ENCODE peak calls at places on chromosomes 5 and 9, in five cellular contexts. One of them, this sample, is unnamed.

GRCh38 chr5:113166285-113166684 is 189.7 kb downstream of the DCP2 start:
- DNase-seq in heart left ventricle: no peak
- DNase-seq in GM10248: no peak
- DNase-seq in right atrium auricular region: no peak
- DNase-seq in NB4: no peak
- DNase-seq in this sample: no peak

GRCh38 chr9:86893811-86894490 is 53.4 kb downstream of the GAS1 start:
- DNase-seq in heart left ventricle: no peak
- DNase-seq in GM10248: no peak
- DNase-seq in right atrium auricular region: no peak
- DNase-seq in NB4: no peak
- DNase-seq in this sample: no peak

GRCh38 chr5:125346316-125346715 is 599.9 kb upstream of the ZNF608 start:
- DNase-seq in heart left ventricle: no peak
- DNase-seq in GM10248: no peak
- DNase-seq in right atrium auricular region: no peak
- DNase-seq in NB4: no peak
- DNase-seq in this sample: no peak

GRCh38 chr5:67476531-67476930 is 279.9 kb upstream of the CD180 start:
- DNase-seq in heart left ventricle: no peak
- DNase-seq in GM10248: no peak
- DNase-seq in right atrium auricular region: no peak
- DNase-seq in NB4: no peak
- DNase-seq in this sample: no peak

GRCh38 chr5:179348833-179349232 is 3.6 kb upstream of the ADAMTS2 start:
- DNase-seq in heart left ventricle: no peak
- DNase-seq in GM10248: no peak
- DNase-seq in right atrium auricular region: no peak
- DNase-seq in NB4: peak
- DNase-seq in this sample: no peak

GRCh38 chr5:59569608-59570334 is 323.8 kb downstream of the PDE4D start:
- DNase-seq in heart left ventricle: no peak
- DNase-seq in GM10248: no peak
- DNase-seq in right atrium auricular region: no peak
- DNase-seq in NB4: no peak
- DNase-seq in this sample: no peak

GRCh38 chr9:129392093-129392541 is 214.1 kb upstream of the IER5L start:
- DNase-seq in heart left ventricle: no peak
- DNase-seq in GM10248: no peak
- DNase-seq in right atrium auricular region: no peak
- DNase-seq in NB4: no peak
- DNase-seq in this sample: peak

GRCh38 chr9:16425572-16425971 is 444.9 kb downstream of the BNC2 start:
- DNase-seq in heart left ventricle: no peak
- DNase-seq in GM10248: no peak
- DNase-seq in right atrium auricular region: no peak
- DNase-seq in NB4: no peak
- DNase-seq in this sample: no peak

GRCh38 chr9:131270171-131271015 is 5.9 kb downstream of the FAM78A start:
- DNase-seq in heart left ventricle: peak
- DNase-seq in GM10248: peak
- DNase-seq in right atrium auricular region: peak
- DNase-seq in NB4: peak
- DNase-seq in this sample: peak

GRCh38 chr9:95065224-95065623 is 252.3 kb downstream of the FANCC start:
- DNase-seq in heart left ventricle: no peak
- DNase-seq in GM10248: no peak
- DNase-seq in right atrium auricular region: no peak
- DNase-seq in NB4: no peak
- DNase-seq in this sample: no peak

GRCh38 chr5:133889271-133889905 is 79.0 kb downstream of the C5orf15 start:
- DNase-seq in heart left ventricle: no peak
- DNase-seq in GM10248: no peak
- DNase-seq in right atrium auricular region: no peak
- DNase-seq in NB4: no peak
- DNase-seq in this sample: no peak

GRCh38 chr5:10655041-10655685 is 91.3 kb downstream of the ANKRD33B start:
- DNase-seq in heart left ventricle: no peak
- DNase-seq in GM10248: no peak
- DNase-seq in right atrium auricular region: no peak
- DNase-seq in NB4: no peak
- DNase-seq in this sample: no peak

DNA sequence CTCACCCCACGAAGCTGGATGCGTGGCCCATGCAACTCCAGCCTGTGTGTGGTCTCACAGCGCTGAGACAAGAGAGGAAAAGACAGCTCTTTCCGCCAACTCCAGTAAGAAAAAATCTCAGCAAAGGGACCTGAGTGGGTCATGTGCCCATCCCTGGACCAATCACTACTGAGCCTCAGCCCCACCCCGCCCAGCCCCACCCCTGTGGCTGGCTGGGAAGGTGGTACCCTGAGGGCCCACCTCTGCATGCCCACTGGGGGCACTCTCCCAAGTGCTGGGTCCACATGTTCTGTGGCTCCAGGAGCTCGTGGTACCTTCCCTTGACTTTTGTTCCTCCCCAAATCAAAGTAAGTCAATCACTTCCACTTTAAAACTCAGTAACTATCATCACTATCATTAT is 105.1 kb upstream of the SMIM23 start:
- DNase-seq in heart left ventricle: no peak
- DNase-seq in GM10248: no peak
- DNase-seq in right atrium auricular region: no peak
- DNase-seq in NB4: no peak
- DNase-seq in this sample: no peak
- TF ChIP-seq CTCF in heart left ventricle: no peak
- TF ChIP-seq CTCF in GM10248: no peak
- TF ChIP-seq CTCF in right atrium auricular region: no peak
- TF ChIP-seq CTCF in NB4: no peak
- TF ChIP-seq CTCF in this sample: no peak

DNA sequence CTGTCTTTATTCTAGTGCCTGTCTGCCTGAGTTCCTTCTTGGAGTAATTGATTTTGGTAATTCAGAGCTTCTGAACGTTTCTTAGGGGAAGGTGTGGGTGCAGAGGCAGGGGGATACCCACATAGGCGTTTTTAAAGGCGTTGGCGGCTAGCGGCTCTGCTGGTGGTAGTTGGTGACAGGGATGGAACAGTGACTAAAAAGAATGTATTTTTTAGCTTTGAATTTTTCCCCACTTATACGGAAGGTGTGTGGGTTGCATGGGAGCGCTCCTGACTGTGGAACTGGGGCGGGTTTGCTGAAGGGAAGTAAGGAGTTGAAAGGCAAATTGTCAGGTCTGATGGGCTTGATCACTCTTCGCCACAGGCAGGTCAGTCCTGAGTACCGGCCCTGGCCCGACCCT is 35.1 kb upstream of the DAB2IP start:
- DNase-seq in heart left ventricle: no peak
- DNase-seq in GM10248: no peak
- DNase-seq in right atrium auricular region: no peak
- DNase-seq in NB4: no peak
- DNase-seq in this sample: no peak
- TF ChIP-seq CTCF in heart left ventricle: no peak
- TF ChIP-seq CTCF in GM10248: no peak
- TF ChIP-seq CTCF in right atrium auricular region: no peak
- TF ChIP-seq CTCF in NB4: no peak
- TF ChIP-seq CTCF in this sample: no peak

GRCh38 chr9:112112941-112113399 is 62.1 kb downstream of the SUSD1 start:
- DNase-seq in heart left ventricle: no peak
- DNase-seq in GM10248: peak
- DNase-seq in right atrium auricular region: no peak
- DNase-seq in NB4: peak
- DNase-seq in this sample: no peak
- TF ChIP-seq CTCF in heart left ventricle: peak
- TF ChIP-seq CTCF in GM10248: peak
- TF ChIP-seq CTCF in right atrium auricular region: peak
- TF ChIP-seq CTCF in NB4: no peak
- TF ChIP-seq CTCF in this sample: no peak

GRCh38 chr5:139543423-139543991 is 17.6 kb upstream of the UBE2D2 start:
- DNase-seq in heart left ventricle: peak
- DNase-seq in GM10248: peak
- DNase-seq in right atrium auricular region: peak
- DNase-seq in NB4: no peak
- DNase-seq in this sample: peak
- TF ChIP-seq CTCF in heart left ventricle: peak
- TF ChIP-seq CTCF in GM10248: peak
- TF ChIP-seq CTCF in right atrium auricular region: peak
- TF ChIP-seq CTCF in NB4: no peak
- TF ChIP-seq CTCF in this sample: no peak

DNA sequence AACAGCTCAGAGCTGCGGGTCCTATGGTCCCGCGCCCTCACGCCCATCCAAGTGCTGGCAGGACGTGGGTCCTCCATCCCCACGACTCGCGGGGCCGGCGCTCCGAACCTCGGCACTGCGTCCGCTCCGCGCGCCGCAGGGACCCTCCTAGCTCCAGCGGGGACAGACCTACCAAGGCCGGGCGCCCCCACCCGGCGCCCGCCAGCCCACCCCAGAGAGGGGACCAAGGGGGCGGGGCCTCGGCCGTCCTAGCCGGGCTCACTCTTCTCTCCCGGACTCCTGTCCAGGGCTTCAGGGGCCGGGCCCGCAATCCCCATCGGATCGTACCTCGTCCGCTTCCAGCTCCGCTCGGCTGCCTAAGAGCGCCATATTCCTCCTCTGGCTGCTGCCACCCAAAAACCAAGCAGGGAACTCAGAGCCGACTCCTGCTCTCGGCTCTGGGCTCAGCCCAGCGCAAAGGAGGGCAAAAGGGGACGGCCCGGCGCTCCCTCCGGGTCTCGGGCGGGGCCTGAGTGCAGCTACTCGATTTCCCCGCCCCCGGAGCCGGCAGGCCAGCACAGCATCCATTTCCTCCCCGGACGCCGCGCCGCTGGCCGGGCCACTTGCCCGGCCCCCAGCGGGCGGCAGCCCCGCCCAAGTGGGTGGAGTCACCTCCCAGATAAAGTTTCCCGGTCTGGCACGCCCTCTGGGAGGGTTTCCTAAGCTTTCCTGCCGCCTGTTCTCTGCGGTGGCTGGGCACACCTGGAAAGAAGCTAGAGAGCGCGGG is at the start of gene TTC39B:
- DNase-seq in heart left ventricle: peak
- DNase-seq in GM10248: peak
- DNase-seq in right atrium auricular region: peak
- DNase-seq in NB4: peak
- DNase-seq in this sample: peak
- TF ChIP-seq CTCF in heart left ventricle: no peak
- TF ChIP-seq CTCF in GM10248: no peak
- TF ChIP-seq CTCF in right atrium auricular region: peak
- TF ChIP-seq CTCF in NB4: no peak
- TF ChIP-seq CTCF in this sample: no peak

GRCh38 chr5:64972591-64972990 is 203.9 kb downstream of the CWC27 start:
- DNase-seq in heart left ventricle: no peak
- DNase-seq in GM10248: no peak
- DNase-seq in right atrium auricular region: no peak
- DNase-seq in NB4: no peak
- DNase-seq in this sample: no peak
- TF ChIP-seq CTCF in heart left ventricle: no peak
- TF ChIP-seq CTCF in GM10248: no peak
- TF ChIP-seq CTCF in right atrium auricular region: no peak
- TF ChIP-seq CTCF in NB4: no peak
- TF ChIP-seq CTCF in this sample: no peak

DNA sequence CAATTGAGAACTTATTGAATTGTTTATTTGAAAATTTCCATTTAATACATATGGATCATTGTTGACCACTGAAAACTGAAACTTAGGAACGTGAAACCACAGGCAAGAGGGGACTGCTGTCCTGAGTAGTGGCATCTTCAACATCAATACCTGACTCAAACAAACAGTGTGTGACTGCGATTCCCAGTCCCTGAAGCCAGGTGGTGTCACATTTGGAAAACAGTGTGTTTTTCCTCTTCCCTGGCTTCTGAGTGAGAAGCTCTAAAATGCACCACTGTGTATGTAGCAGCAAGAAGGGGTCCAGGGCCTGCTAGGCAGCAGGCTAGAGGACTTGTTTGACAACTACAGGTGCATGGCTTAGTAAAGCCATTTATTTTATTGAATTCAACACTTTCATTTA is 10.8 kb downstream of the GAPT start:
- DNase-seq in heart left ventricle: no peak
- DNase-seq in GM10248: no peak
- DNase-seq in right atrium auricular region: no peak
- DNase-seq in NB4: no peak
- DNase-seq in this sample: no peak
- TF ChIP-seq CTCF in heart left ventricle: no peak
- TF ChIP-seq CTCF in GM10248: no peak
- TF ChIP-seq CTCF in right atrium auricular region: peak
- TF ChIP-seq CTCF in NB4: no peak
- TF ChIP-seq CTCF in this sample: no peak

GRCh38 chr5:95317085-95317484 is 32.2 kb upstream of the MCTP1 start:
- DNase-seq in heart left ventricle: no peak
- DNase-seq in GM10248: no peak
- DNase-seq in right atrium auricular region: no peak
- DNase-seq in NB4: no peak
- DNase-seq in this sample: no peak
- TF ChIP-seq CTCF in heart left ventricle: no peak
- TF ChIP-seq CTCF in GM10248: no peak
- TF ChIP-seq CTCF in right atrium auricular region: no peak
- TF ChIP-seq CTCF in NB4: no peak
- TF ChIP-seq CTCF in this sample: peak

GRCh38 chr5:157857821-157858526 is 971 bp downstream of the CLINT1 start:
- DNase-seq in heart left ventricle: no peak
- DNase-seq in GM10248: no peak
- DNase-seq in right atrium auricular region: no peak
- DNase-seq in NB4: peak
- DNase-seq in this sample: no peak

GRCh38 chr5:157855404-157855994 is 3.4 kb downstream of the CLINT1 start:
- DNase-seq in heart left ventricle: peak
- DNase-seq in GM10248: no peak
- DNase-seq in right atrium auricular region: peak
- DNase-seq in NB4: peak
- DNase-seq in this sample: peak

GRCh38 chr5:157859227-157859575 is 256 bp upstream of the CLINT1 start:
- DNase-seq in heart left ventricle: no peak
- DNase-seq in GM10248: no peak
- DNase-seq in right atrium auricular region: no peak
- DNase-seq in NB4: no peak
- DNase-seq in this sample: no peak

GRCh38 chr5:157860898-157861894 is 2.3 kb upstream of the CLINT1 start:
- DNase-seq in heart left ventricle: no peak
- DNase-seq in GM10248: peak
- DNase-seq in right atrium auricular region: no peak
- DNase-seq in NB4: no peak
- DNase-seq in this sample: no peak

GRCh38 chr5:157858527-157859226 is at the start of gene CLINT1:
- DNase-seq in heart left ventricle: peak
- DNase-seq in GM10248: peak
- DNase-seq in right atrium auricular region: peak
- DNase-seq in NB4: peak
- DNase-seq in this sample: peak
- TF ChIP-seq CTCF in heart left ventricle: no peak
- TF ChIP-seq CTCF in GM10248: peak
- TF ChIP-seq CTCF in right atrium auricular region: peak
- TF ChIP-seq CTCF in NB4: no peak
- TF ChIP-seq CTCF in this sample: no peak